ENCODE peak calls at places on chromosomes 12 and 14, in ten cellular contexts. One of them, this sample, is unnamed.

GRCh38 chr14:80095623-80096022 is 115.7 kb downstream of the DIO2 start:
- DNase-seq in NCI-H1436 treated with DMSO at 0.1 percent for 48 hours: no peak
- DNase-seq in activated CD8-positive, alpha-beta memory T cell treated with anti-CD3 and anti-CD28 coated beads, Interleukin-2, amount 10 ng/mL, durations not matched to agents 7 days and 5 days: no peak
- DNase-seq in left cardiac atrium: no peak
- DNase-seq in COR-L47: no peak
- DNase-seq in uterus: no peak
- DNase-seq in right lobe of liver: no peak
- DNase-seq in frontal cortex: no peak
- DNase-seq in stimulated activated CD4-positive, alpha-beta T cell treated with anti-CD3 and anti-CD28 coated beads, Interleukin-2, amount 100 ng/mL, for 24 hours: no peak
- DNase-seq in body of pancreas: no peak
- DNase-seq in this sample: no peak

GRCh38 chr14:102246071-102246470 is 58.9 kb downstream of the MOK start:
- DNase-seq in NCI-H1436 treated with DMSO at 0.1 percent for 48 hours: no peak
- DNase-seq in activated CD8-positive, alpha-beta memory T cell treated with anti-CD3 and anti-CD28 coated beads, Interleukin-2, amount 10 ng/mL, durations not matched to agents 7 days and 5 days: no peak
- DNase-seq in left cardiac atrium: no peak
- DNase-seq in COR-L47: no peak
- DNase-seq in uterus: no peak
- DNase-seq in right lobe of liver: no peak
- DNase-seq in frontal cortex: no peak
- DNase-seq in stimulated activated CD4-positive, alpha-beta T cell treated with anti-CD3 and anti-CD28 coated beads, Interleukin-2, amount 100 ng/mL, for 24 hours: no peak
- DNase-seq in body of pancreas: no peak
- DNase-seq in this sample: no peak

GRCh38 chr12:79420146-79420618 is 270.6 kb downstream of the PAWR start:
- DNase-seq in NCI-H1436 treated with DMSO at 0.1 percent for 48 hours: no peak
- DNase-seq in activated CD8-positive, alpha-beta memory T cell treated with anti-CD3 and anti-CD28 coated beads, Interleukin-2, amount 10 ng/mL, durations not matched to agents 7 days and 5 days: no peak
- DNase-seq in left cardiac atrium: no peak
- DNase-seq in COR-L47: peak
- DNase-seq in uterus: no peak
- DNase-seq in right lobe of liver: no peak
- DNase-seq in frontal cortex: no peak
- DNase-seq in stimulated activated CD4-positive, alpha-beta T cell treated with anti-CD3 and anti-CD28 coated beads, Interleukin-2, amount 100 ng/mL, for 24 hours: no peak
- DNase-seq in body of pancreas: peak
- DNase-seq in this sample: no peak

GRCh38 chr12:92927055-92927435 is 2.0 kb downstream of the EEA1 start:
- DNase-seq in NCI-H1436 treated with DMSO at 0.1 percent for 48 hours: no peak
- DNase-seq in activated CD8-positive, alpha-beta memory T cell treated with anti-CD3 and anti-CD28 coated beads, Interleukin-2, amount 10 ng/mL, durations not matched to agents 7 days and 5 days: peak
- DNase-seq in left cardiac atrium: no peak
- DNase-seq in COR-L47: peak
- DNase-seq in uterus: no peak
- DNase-seq in right lobe of liver: no peak
- DNase-seq in frontal cortex: no peak
- DNase-seq in stimulated activated CD4-positive, alpha-beta T cell treated with anti-CD3 and anti-CD28 coated beads, Interleukin-2, amount 100 ng/mL, for 24 hours: peak
- DNase-seq in body of pancreas: peak
- DNase-seq in this sample: no peak

GRCh38 chr14:25349269-25349668 is 299.3 kb upstream of the STXBP6 start:
- DNase-seq in NCI-H1436 treated with DMSO at 0.1 percent for 48 hours: no peak
- DNase-seq in activated CD8-positive, alpha-beta memory T cell treated with anti-CD3 and anti-CD28 coated beads, Interleukin-2, amount 10 ng/mL, durations not matched to agents 7 days and 5 days: no peak
- DNase-seq in left cardiac atrium: no peak
- DNase-seq in COR-L47: no peak
- DNase-seq in uterus: no peak
- DNase-seq in right lobe of liver: no peak
- DNase-seq in frontal cortex: no peak
- DNase-seq in stimulated activated CD4-positive, alpha-beta T cell treated with anti-CD3 and anti-CD28 coated beads, Interleukin-2, amount 100 ng/mL, for 24 hours: no peak
- DNase-seq in body of pancreas: peak
- DNase-seq in this sample: no peak

GRCh38 chr14:69559581-69560011 is 15.1 kb downstream of the CCDC177 start:
- DNase-seq in NCI-H1436 treated with DMSO at 0.1 percent for 48 hours: peak
- DNase-seq in activated CD8-positive, alpha-beta memory T cell treated with anti-CD3 and anti-CD28 coated beads, Interleukin-2, amount 10 ng/mL, durations not matched to agents 7 days and 5 days: no peak
- DNase-seq in left cardiac atrium: no peak
- DNase-seq in COR-L47: peak
- DNase-seq in uterus: no peak
- DNase-seq in right lobe of liver: no peak
- DNase-seq in frontal cortex: no peak
- DNase-seq in stimulated activated CD4-positive, alpha-beta T cell treated with anti-CD3 and anti-CD28 coated beads, Interleukin-2, amount 100 ng/mL, for 24 hours: no peak
- DNase-seq in body of pancreas: no peak
- DNase-seq in this sample: no peak

GRCh38 chr12:57435288-57435687 is 704 bp downstream of the INHBC start:
- DNase-seq in NCI-H1436 treated with DMSO at 0.1 percent for 48 hours: no peak
- DNase-seq in activated CD8-positive, alpha-beta memory T cell treated with anti-CD3 and anti-CD28 coated beads, Interleukin-2, amount 10 ng/mL, durations not matched to agents 7 days and 5 days: peak
- DNase-seq in left cardiac atrium: no peak
- DNase-seq in COR-L47: no peak
- DNase-seq in uterus: no peak
- DNase-seq in right lobe of liver: peak
- DNase-seq in frontal cortex: no peak
- DNase-seq in stimulated activated CD4-positive, alpha-beta T cell treated with anti-CD3 and anti-CD28 coated beads, Interleukin-2, amount 100 ng/mL, for 24 hours: no peak
- DNase-seq in body of pancreas: no peak
- DNase-seq in this sample: no peak

GRCh38 chr14:94045563-94046345 is 19.6 kb downstream of the OTUB2 start:
- DNase-seq in NCI-H1436 treated with DMSO at 0.1 percent for 48 hours: no peak
- DNase-seq in activated CD8-positive, alpha-beta memory T cell treated with anti-CD3 and anti-CD28 coated beads, Interleukin-2, amount 10 ng/mL, durations not matched to agents 7 days and 5 days: no peak
- DNase-seq in left cardiac atrium: no peak
- DNase-seq in COR-L47: no peak
- DNase-seq in uterus: no peak
- DNase-seq in right lobe of liver: no peak
- DNase-seq in frontal cortex: no peak
- DNase-seq in stimulated activated CD4-positive, alpha-beta T cell treated with anti-CD3 and anti-CD28 coated beads, Interleukin-2, amount 100 ng/mL, for 24 hours: no peak
- DNase-seq in body of pancreas: peak
- DNase-seq in this sample: no peak

GRCh38 chr12:18045446-18046001 is 44.5 kb downstream of the RERGL start:
- DNase-seq in NCI-H1436 treated with DMSO at 0.1 percent for 48 hours: no peak
- DNase-seq in activated CD8-positive, alpha-beta memory T cell treated with anti-CD3 and anti-CD28 coated beads, Interleukin-2, amount 10 ng/mL, durations not matched to agents 7 days and 5 days: no peak
- DNase-seq in left cardiac atrium: no peak
- DNase-seq in COR-L47: no peak
- DNase-seq in uterus: no peak
- DNase-seq in right lobe of liver: no peak
- DNase-seq in frontal cortex: no peak
- DNase-seq in stimulated activated CD4-positive, alpha-beta T cell treated with anti-CD3 and anti-CD28 coated beads, Interleukin-2, amount 100 ng/mL, for 24 hours: no peak
- DNase-seq in body of pancreas: no peak
- DNase-seq in this sample: no peak

GRCh38 chr14:100662850-100663527 is 63.7 kb upstream of the DLK1 start:
- DNase-seq in NCI-H1436 treated with DMSO at 0.1 percent for 48 hours: no peak
- DNase-seq in activated CD8-positive, alpha-beta memory T cell treated with anti-CD3 and anti-CD28 coated beads, Interleukin-2, amount 10 ng/mL, durations not matched to agents 7 days and 5 days: peak
- DNase-seq in left cardiac atrium: peak
- DNase-seq in COR-L47: peak
- DNase-seq in uterus: peak
- DNase-seq in right lobe of liver: peak
- DNase-seq in frontal cortex: peak
- DNase-seq in stimulated activated CD4-positive, alpha-beta T cell treated with anti-CD3 and anti-CD28 coated beads, Interleukin-2, amount 100 ng/mL, for 24 hours: peak
- DNase-seq in body of pancreas: peak
- DNase-seq in this sample: peak

GRCh38 chr12:112304411-112304810 is 77.8 kb downstream of the HECTD4 start:
- DNase-seq in NCI-H1436 treated with DMSO at 0.1 percent for 48 hours: no peak
- DNase-seq in activated CD8-positive, alpha-beta memory T cell treated with anti-CD3 and anti-CD28 coated beads, Interleukin-2, amount 10 ng/mL, durations not matched to agents 7 days and 5 days: no peak
- DNase-seq in left cardiac atrium: no peak
- DNase-seq in COR-L47: no peak
- DNase-seq in uterus: no peak
- DNase-seq in right lobe of liver: no peak
- DNase-seq in frontal cortex: no peak
- DNase-seq in stimulated activated CD4-positive, alpha-beta T cell treated with anti-CD3 and anti-CD28 coated beads, Interleukin-2, amount 100 ng/mL, for 24 hours: no peak
- DNase-seq in body of pancreas: no peak
- DNase-seq in this sample: no peak

GRCh38 chr14:81122326-81122725 is 98.4 kb downstream of the GTF2A1 start:
- DNase-seq in NCI-H1436 treated with DMSO at 0.1 percent for 48 hours: no peak
- DNase-seq in activated CD8-positive, alpha-beta memory T cell treated with anti-CD3 and anti-CD28 coated beads, Interleukin-2, amount 10 ng/mL, durations not matched to agents 7 days and 5 days: no peak
- DNase-seq in left cardiac atrium: no peak
- DNase-seq in COR-L47: no peak
- DNase-seq in uterus: no peak
- DNase-seq in right lobe of liver: no peak
- DNase-seq in frontal cortex: no peak
- DNase-seq in stimulated activated CD4-positive, alpha-beta T cell treated with anti-CD3 and anti-CD28 coated beads, Interleukin-2, amount 100 ng/mL, for 24 hours: no peak
- DNase-seq in body of pancreas: no peak
- DNase-seq in this sample: no peak

GRCh38 chr12:49791156-49791555 is 37.1 kb downstream of the NCKAP5L start:
- DNase-seq in NCI-H1436 treated with DMSO at 0.1 percent for 48 hours: no peak
- DNase-seq in activated CD8-positive, alpha-beta memory T cell treated with anti-CD3 and anti-CD28 coated beads, Interleukin-2, amount 10 ng/mL, durations not matched to agents 7 days and 5 days: no peak
- DNase-seq in left cardiac atrium: no peak
- DNase-seq in COR-L47: no peak
- DNase-seq in uterus: no peak
- DNase-seq in right lobe of liver: no peak
- DNase-seq in frontal cortex: no peak
- DNase-seq in stimulated activated CD4-positive, alpha-beta T cell treated with anti-CD3 and anti-CD28 coated beads, Interleukin-2, amount 100 ng/mL, for 24 hours: no peak
- DNase-seq in body of pancreas: no peak
- DNase-seq in this sample: no peak

GRCh38 chr14:31024577-31025334 is 693 bp upstream of the AP4S1 start:
- DNase-seq in NCI-H1436 treated with DMSO at 0.1 percent for 48 hours: no peak
- DNase-seq in activated CD8-positive, alpha-beta memory T cell treated with anti-CD3 and anti-CD28 coated beads, Interleukin-2, amount 10 ng/mL, durations not matched to agents 7 days and 5 days: no peak
- DNase-seq in left cardiac atrium: no peak
- DNase-seq in COR-L47: no peak
- DNase-seq in uterus: no peak
- DNase-seq in right lobe of liver: no peak
- DNase-seq in frontal cortex: no peak
- DNase-seq in stimulated activated CD4-positive, alpha-beta T cell treated with anti-CD3 and anti-CD28 coated beads, Interleukin-2, amount 100 ng/mL, for 24 hours: no peak
- DNase-seq in body of pancreas: no peak
- DNase-seq in this sample: no peak

GRCh38 chr14:102538598-102539543 is 29.3 kb upstream of the ANKRD9 start:
- DNase-seq in NCI-H1436 treated with DMSO at 0.1 percent for 48 hours: no peak
- DNase-seq in activated CD8-positive, alpha-beta memory T cell treated with anti-CD3 and anti-CD28 coated beads, Interleukin-2, amount 10 ng/mL, durations not matched to agents 7 days and 5 days: no peak
- DNase-seq in left cardiac atrium: no peak
- DNase-seq in COR-L47: no peak
- DNase-seq in uterus: no peak
- DNase-seq in right lobe of liver: no peak
- DNase-seq in frontal cortex: no peak
- DNase-seq in stimulated activated CD4-positive, alpha-beta T cell treated with anti-CD3 and anti-CD28 coated beads, Interleukin-2, amount 100 ng/mL, for 24 hours: no peak
- DNase-seq in body of pancreas: no peak
- DNase-seq in this sample: no peak

GRCh38 chr14:58107947-58108552 is 44.0 kb downstream of the ARMH4 start:
- DNase-seq in NCI-H1436 treated with DMSO at 0.1 percent for 48 hours: no peak
- DNase-seq in activated CD8-positive, alpha-beta memory T cell treated with anti-CD3 and anti-CD28 coated beads, Interleukin-2, amount 10 ng/mL, durations not matched to agents 7 days and 5 days: peak
- DNase-seq in left cardiac atrium: peak
- DNase-seq in COR-L47: peak
- DNase-seq in uterus: peak
- DNase-seq in right lobe of liver: no peak
- DNase-seq in frontal cortex: peak
- DNase-seq in stimulated activated CD4-positive, alpha-beta T cell treated with anti-CD3 and anti-CD28 coated beads, Interleukin-2, amount 100 ng/mL, for 24 hours: peak
- DNase-seq in body of pancreas: peak
- DNase-seq in this sample: peak

GRCh38 chr12:30694971-30695326 is 720 bp downstream of the IPO8 start:
- DNase-seq in NCI-H1436 treated with DMSO at 0.1 percent for 48 hours: no peak
- DNase-seq in activated CD8-positive, alpha-beta memory T cell treated with anti-CD3 and anti-CD28 coated beads, Interleukin-2, amount 10 ng/mL, durations not matched to agents 7 days and 5 days: no peak
- DNase-seq in left cardiac atrium: peak
- DNase-seq in COR-L47: peak
- DNase-seq in uterus: peak
- DNase-seq in right lobe of liver: peak
- DNase-seq in frontal cortex: no peak
- DNase-seq in stimulated activated CD4-positive, alpha-beta T cell treated with anti-CD3 and anti-CD28 coated beads, Interleukin-2, amount 100 ng/mL, for 24 hours: peak
- DNase-seq in body of pancreas: peak
- DNase-seq in this sample: peak

GRCh38 chr12:47377414-47378221 is 297.9 kb upstream of the AMIGO2 start:
- DNase-seq in NCI-H1436 treated with DMSO at 0.1 percent for 48 hours: no peak
- DNase-seq in activated CD8-positive, alpha-beta memory T cell treated with anti-CD3 and anti-CD28 coated beads, Interleukin-2, amount 10 ng/mL, durations not matched to agents 7 days and 5 days: no peak
- DNase-seq in left cardiac atrium: peak
- DNase-seq in COR-L47: no peak
- DNase-seq in uterus: peak
- DNase-seq in right lobe of liver: peak
- DNase-seq in frontal cortex: peak
- DNase-seq in stimulated activated CD4-positive, alpha-beta T cell treated with anti-CD3 and anti-CD28 coated beads, Interleukin-2, amount 100 ng/mL, for 24 hours: no peak
- DNase-seq in body of pancreas: peak
- DNase-seq in this sample: peak

GRCh38 chr14:91722386-91722785 is 9.5 kb downstream of the CATSPERB start:
- DNase-seq in NCI-H1436 treated with DMSO at 0.1 percent for 48 hours: no peak
- DNase-seq in activated CD8-positive, alpha-beta memory T cell treated with anti-CD3 and anti-CD28 coated beads, Interleukin-2, amount 10 ng/mL, durations not matched to agents 7 days and 5 days: no peak
- DNase-seq in left cardiac atrium: no peak
- DNase-seq in COR-L47: no peak
- DNase-seq in uterus: no peak
- DNase-seq in right lobe of liver: no peak
- DNase-seq in frontal cortex: no peak
- DNase-seq in stimulated activated CD4-positive, alpha-beta T cell treated with anti-CD3 and anti-CD28 coated beads, Interleukin-2, amount 100 ng/mL, for 24 hours: no peak
- DNase-seq in body of pancreas: no peak
- DNase-seq in this sample: no peak

GRCh38 chr14:77838756-77839565 is 39.1 kb downstream of the ADCK1 start:
- DNase-seq in NCI-H1436 treated with DMSO at 0.1 percent for 48 hours: no peak
- DNase-seq in activated CD8-positive, alpha-beta memory T cell treated with anti-CD3 and anti-CD28 coated beads, Interleukin-2, amount 10 ng/mL, durations not matched to agents 7 days and 5 days: no peak
- DNase-seq in left cardiac atrium: no peak
- DNase-seq in COR-L47: no peak
- DNase-seq in uterus: no peak
- DNase-seq in right lobe of liver: no peak
- DNase-seq in frontal cortex: no peak
- DNase-seq in stimulated activated CD4-positive, alpha-beta T cell treated with anti-CD3 and anti-CD28 coated beads, Interleukin-2, amount 100 ng/mL, for 24 hours: no peak
- DNase-seq in body of pancreas: no peak
- DNase-seq in this sample: no peak

GRCh38 chr12:14399871-14400270 is 34.4 kb downstream of the ATF7IP start:
- DNase-seq in NCI-H1436 treated with DMSO at 0.1 percent for 48 hours: no peak
- DNase-seq in activated CD8-positive, alpha-beta memory T cell treated with anti-CD3 and anti-CD28 coated beads, Interleukin-2, amount 10 ng/mL, durations not matched to agents 7 days and 5 days: no peak
- DNase-seq in left cardiac atrium: no peak
- DNase-seq in COR-L47: no peak
- DNase-seq in uterus: no peak
- DNase-seq in right lobe of liver: no peak
- DNase-seq in frontal cortex: no peak
- DNase-seq in stimulated activated CD4-positive, alpha-beta T cell treated with anti-CD3 and anti-CD28 coated beads, Interleukin-2, amount 100 ng/mL, for 24 hours: no peak
- DNase-seq in body of pancreas: no peak
- DNase-seq in this sample: no peak

GRCh38 chr12:79521576-79521975 is 169.2 kb downstream of the PAWR start:
- DNase-seq in NCI-H1436 treated with DMSO at 0.1 percent for 48 hours: no peak
- DNase-seq in activated CD8-positive, alpha-beta memory T cell treated with anti-CD3 and anti-CD28 coated beads, Interleukin-2, amount 10 ng/mL, durations not matched to agents 7 days and 5 days: no peak
- DNase-seq in left cardiac atrium: no peak
- DNase-seq in COR-L47: no peak
- DNase-seq in uterus: no peak
- DNase-seq in right lobe of liver: no peak
- DNase-seq in frontal cortex: no peak
- DNase-seq in stimulated activated CD4-positive, alpha-beta T cell treated with anti-CD3 and anti-CD28 coated beads, Interleukin-2, amount 100 ng/mL, for 24 hours: no peak
- DNase-seq in body of pancreas: no peak
- DNase-seq in this sample: no peak

GRCh38 chr12:62625238-62625637 is 158.6 kb downstream of the MON2 start:
- DNase-seq in NCI-H1436 treated with DMSO at 0.1 percent for 48 hours: no peak
- DNase-seq in activated CD8-positive, alpha-beta memory T cell treated with anti-CD3 and anti-CD28 coated beads, Interleukin-2, amount 10 ng/mL, durations not matched to agents 7 days and 5 days: no peak
- DNase-seq in left cardiac atrium: peak
- DNase-seq in COR-L47: no peak
- DNase-seq in uterus: no peak
- DNase-seq in right lobe of liver: peak
- DNase-seq in frontal cortex: no peak
- DNase-seq in stimulated activated CD4-positive, alpha-beta T cell treated with anti-CD3 and anti-CD28 coated beads, Interleukin-2, amount 100 ng/mL, for 24 hours: no peak
- DNase-seq in body of pancreas: peak
- DNase-seq in this sample: peak

GRCh38 chr12:25495336-25496097 is 57.6 kb downstream of the LMNTD1 start:
- DNase-seq in NCI-H1436 treated with DMSO at 0.1 percent for 48 hours: no peak
- DNase-seq in activated CD8-positive, alpha-beta memory T cell treated with anti-CD3 and anti-CD28 coated beads, Interleukin-2, amount 10 ng/mL, durations not matched to agents 7 days and 5 days: no peak
- DNase-seq in left cardiac atrium: no peak
- DNase-seq in COR-L47: no peak
- DNase-seq in uterus: no peak
- DNase-seq in right lobe of liver: no peak
- DNase-seq in frontal cortex: no peak
- DNase-seq in stimulated activated CD4-positive, alpha-beta T cell treated with anti-CD3 and anti-CD28 coated beads, Interleukin-2, amount 100 ng/mL, for 24 hours: no peak
- DNase-seq in body of pancreas: no peak
- DNase-seq in this sample: no peak

GRCh38 chr12:116048886-116049285 is 228.6 kb downstream of the MED13L start:
- DNase-seq in NCI-H1436 treated with DMSO at 0.1 percent for 48 hours: no peak
- DNase-seq in activated CD8-positive, alpha-beta memory T cell treated with anti-CD3 and anti-CD28 coated beads, Interleukin-2, amount 10 ng/mL, durations not matched to agents 7 days and 5 days: no peak
- DNase-seq in left cardiac atrium: no peak
- DNase-seq in COR-L47: no peak
- DNase-seq in uterus: no peak
- DNase-seq in right lobe of liver: no peak
- DNase-seq in frontal cortex: no peak
- DNase-seq in stimulated activated CD4-positive, alpha-beta T cell treated with anti-CD3 and anti-CD28 coated beads, Interleukin-2, amount 100 ng/mL, for 24 hours: no peak
- DNase-seq in body of pancreas: no peak
- DNase-seq in this sample: no peak

GRCh38 chr12:119988440-119988787 is 622 bp upstream of the BICDL1 start:
- DNase-seq in NCI-H1436 treated with DMSO at 0.1 percent for 48 hours: no peak
- DNase-seq in activated CD8-positive, alpha-beta memory T cell treated with anti-CD3 and anti-CD28 coated beads, Interleukin-2, amount 10 ng/mL, durations not matched to agents 7 days and 5 days: no peak
- DNase-seq in left cardiac atrium: no peak
- DNase-seq in COR-L47: no peak
- DNase-seq in uterus: no peak
- DNase-seq in right lobe of liver: no peak
- DNase-seq in frontal cortex: peak
- DNase-seq in stimulated activated CD4-positive, alpha-beta T cell treated with anti-CD3 and anti-CD28 coated beads, Interleukin-2, amount 100 ng/mL, for 24 hours: no peak
- DNase-seq in body of pancreas: no peak
- DNase-seq in this sample: no peak

GRCh38 chr12:83322816-83323215 is 636.1 kb downstream of the TMTC2 start:
- DNase-seq in NCI-H1436 treated with DMSO at 0.1 percent for 48 hours: no peak
- DNase-seq in activated CD8-positive, alpha-beta memory T cell treated with anti-CD3 and anti-CD28 coated beads, Interleukin-2, amount 10 ng/mL, durations not matched to agents 7 days and 5 days: no peak
- DNase-seq in left cardiac atrium: no peak
- DNase-seq in COR-L47: no peak
- DNase-seq in uterus: no peak
- DNase-seq in right lobe of liver: no peak
- DNase-seq in frontal cortex: no peak
- DNase-seq in stimulated activated CD4-positive, alpha-beta T cell treated with anti-CD3 and anti-CD28 coated beads, Interleukin-2, amount 100 ng/mL, for 24 hours: no peak
- DNase-seq in body of pancreas: no peak
- DNase-seq in this sample: no peak

GRCh38 chr12:106919910-106920544 is 35.7 kb upstream of the TMEM263 start:
- DNase-seq in NCI-H1436 treated with DMSO at 0.1 percent for 48 hours: no peak
- DNase-seq in activated CD8-positive, alpha-beta memory T cell treated with anti-CD3 and anti-CD28 coated beads, Interleukin-2, amount 10 ng/mL, durations not matched to agents 7 days and 5 days: no peak
- DNase-seq in left cardiac atrium: no peak
- DNase-seq in COR-L47: peak
- DNase-seq in uterus: no peak
- DNase-seq in right lobe of liver: no peak
- DNase-seq in frontal cortex: peak
- DNase-seq in stimulated activated CD4-positive, alpha-beta T cell treated with anti-CD3 and anti-CD28 coated beads, Interleukin-2, amount 100 ng/mL, for 24 hours: peak
- DNase-seq in body of pancreas: peak
- DNase-seq in this sample: no peak